ENCODE peak calls at places on chromosomes 7 and 10, in seven cellular contexts. K is GM23338, W is HCT116, N is GM12878, O is SK-N-SH, R is H1, Z is endothelial cell of umbilical vein. C is an unnamed sample.

GRCh38 chr10:125084191-125085186 is 75.9 kb downstream of the CTBP2 start:
- DNase-seq in K (peak; percentile 68), W (peak; percentile 85), N (no peak), O (peak; percentile 39), R (no peak), Z (peak; percentile 93), C (peak; percentile 12)

GRCh38 chr7:150665075-150665794 is 20.3 kb upstream of the GIMAP2 start:
- DNase-seq in K (no peak), W (no peak), N (no peak), O (no peak), R (no peak), Z (no peak), C (no peak)

GRCh38 chr10:88984525-88984924 is 6.1 kb upstream of the FAS start:
- DNase-seq in K (no peak), W (no peak), N (no peak), O (no peak), R (no peak), Z (no peak), C (no peak)

GRCh38 chr10:93488956-93489528 is 6.9 kb upstream of the MYOF start:
- DNase-seq in K (peak; percentile 35), W (no peak), N (no peak), O (no peak), R (no peak), Z (peak; percentile 59), C (no peak)

GRCh38 chr10:123621492-123621891 is 44.7 kb upstream of the GPR26 start:
- DNase-seq in K (no peak), W (no peak), N (no peak), O (no peak), R (no peak), Z (no peak), C (no peak)

GRCh38 chr7:22316914-22317313 is 40.0 kb downstream of the RAPGEF5 start:
- DNase-seq in K (no peak), W (no peak), N (no peak), O (no peak), R (no peak), Z (no peak), C (no peak)

GRCh38 chr10:80158598-80159127 is 26.1 kb downstream of the PLAC9 start:
- DNase-seq in K (no peak), W (peak; percentile 82), N (no peak), O (peak; percentile 62), R (no peak), Z (peak; percentile 96), C (no peak)

GRCh38 chr10:79308016-79308415 is 39.3 kb upstream of the PPIF start:
- DNase-seq in K (no peak), W (no peak), N (no peak), O (no peak), R (no peak), Z (no peak), C (no peak)

GRCh38 chr7:102044641-102044983 is 227.2 kb downstream of the CUX1 start:
- DNase-seq in K (no peak), W (no peak), N (no peak), O (peak; percentile 82), R (no peak), Z (no peak), C (no peak)

GRCh38 chr7:116258734-116259133 is 48.4 kb downstream of the TES start:
- DNase-seq in K (peak; percentile 71), W (peak; percentile 48), N (peak; percentile 23), O (peak; percentile 32), R (no peak), Z (peak; percentile 85), C (peak; percentile 22)

GRCh38 chr10:122181055-122181732 is 89.9 kb upstream of the BTBD16 start:
- DNase-seq in K (no peak), W (no peak), N (no peak), O (no peak), R (no peak), Z (peak; percentile 21), C (no peak)

GRCh38 chr7:2843711-2844152 is 376 bp downstream of the GNA12 start:
- DNase-seq in K (no peak), W (no peak), N (no peak), O (peak; percentile 74), R (no peak), Z (no peak), C (no peak)

GRCh38 chr7:25361388-25361787 is 133.1 kb upstream of the NPVF start:
- DNase-seq in K (no peak), W (no peak), N (no peak), O (no peak), R (no peak), Z (no peak), C (no peak)

GRCh38 chr10:17273403-17273802 is 45.4 kb downstream of the VIM start:
- DNase-seq in K (no peak), W (peak; percentile 22), N (no peak), O (no peak), R (no peak), Z (no peak), C (no peak)

GRCh38 chr10:17276756-17277424 is 48.8 kb downstream of the VIM start:
- DNase-seq in K (no peak), W (no peak), N (no peak), O (no peak), R (no peak), Z (no peak), C (no peak)

DNA sequence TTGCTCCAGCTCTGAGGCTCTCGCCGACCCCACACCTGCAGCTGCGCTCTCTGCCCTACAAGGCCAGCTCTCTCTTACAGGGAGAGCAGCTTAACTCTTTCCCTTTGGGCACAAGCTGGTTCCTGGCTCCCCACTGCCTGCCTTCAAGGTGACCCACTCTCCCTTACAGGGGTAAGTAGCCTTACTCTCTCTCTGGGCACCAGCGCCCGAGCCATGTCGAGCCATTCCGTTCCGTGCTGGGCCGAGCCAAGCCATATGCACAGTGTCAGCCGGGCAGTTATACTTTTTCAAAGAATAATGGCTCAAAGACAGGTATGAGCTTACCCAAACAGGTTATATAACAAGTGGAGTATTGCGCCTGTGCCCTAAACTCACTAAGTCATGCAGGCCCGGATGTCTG is 44.6 kb downstream of the VIM start:
- DNase-seq in K (no peak), W (no peak), N (no peak), O (no peak), R (no peak), Z (no peak), C (no peak)
- H2AFZ ChIP-seq in K (peak overlapping the region; percentile 88), W (peak overlapping the region; percentile 85), N (no peak overlapping the region), O (no peak overlapping the region), R (peak overlapping the region; percentile 40), Z (no peak overlapping the region), C (no peak overlapping the region)

GRCh38 chr7:144835166-144835611 is 664 bp downstream of the TPK1 start:
- DNase-seq in K (peak; percentile 59), W (no peak), N (peak; percentile 21), O (peak; percentile 65), R (no peak), Z (peak; percentile 81), C (peak; percentile 1)
- TF ChIP-seq POLR2AphosphoS5 in K (no peak), W (no peak), N (no peak), O (no peak), R (no peak), Z (no peak), C (no peak)

DNA sequence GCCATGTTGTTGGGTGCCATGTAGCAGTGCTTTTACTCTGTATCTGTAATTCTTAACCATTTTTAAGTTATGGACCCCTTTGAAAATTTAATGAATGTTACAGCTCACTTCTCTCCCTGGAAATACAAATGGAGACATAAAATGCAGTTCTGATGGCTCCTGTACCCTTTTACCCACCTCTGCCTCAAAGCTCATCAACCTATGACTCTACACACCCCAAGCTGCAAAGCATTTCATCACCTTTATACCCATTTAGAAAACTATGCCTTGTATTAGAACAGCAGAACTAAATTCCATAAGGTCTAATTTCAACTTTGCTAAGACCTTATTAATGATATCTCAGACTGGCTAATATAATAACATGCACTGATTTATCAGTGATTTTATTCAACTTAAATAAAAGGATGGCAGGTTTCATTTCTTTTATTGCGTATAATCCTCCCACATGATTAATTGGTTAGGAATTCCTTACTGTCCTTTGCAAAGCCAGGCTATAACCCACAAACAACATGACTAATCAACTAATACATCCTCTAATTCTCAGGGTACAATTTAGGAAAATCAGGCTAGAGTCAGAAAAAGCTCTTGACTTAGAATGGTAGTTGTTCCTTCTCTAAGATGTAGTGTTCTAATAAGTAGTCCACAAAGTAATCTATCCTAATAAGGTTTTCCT is 68.1 kb downstream of the CPEB3 start:
- DNase-seq in K (no peak), W (peak; percentile 64), N (no peak), O (no peak), R (no peak), Z (peak; percentile 34), C (no peak)
- H2AFZ ChIP-seq in K (no peak overlapping the region), W (no peak overlapping the region), N (no peak overlapping the region), O (no peak overlapping the region), R (no peak overlapping the region), Z (no peak overlapping the region), C (no peak overlapping the region)

DNA sequence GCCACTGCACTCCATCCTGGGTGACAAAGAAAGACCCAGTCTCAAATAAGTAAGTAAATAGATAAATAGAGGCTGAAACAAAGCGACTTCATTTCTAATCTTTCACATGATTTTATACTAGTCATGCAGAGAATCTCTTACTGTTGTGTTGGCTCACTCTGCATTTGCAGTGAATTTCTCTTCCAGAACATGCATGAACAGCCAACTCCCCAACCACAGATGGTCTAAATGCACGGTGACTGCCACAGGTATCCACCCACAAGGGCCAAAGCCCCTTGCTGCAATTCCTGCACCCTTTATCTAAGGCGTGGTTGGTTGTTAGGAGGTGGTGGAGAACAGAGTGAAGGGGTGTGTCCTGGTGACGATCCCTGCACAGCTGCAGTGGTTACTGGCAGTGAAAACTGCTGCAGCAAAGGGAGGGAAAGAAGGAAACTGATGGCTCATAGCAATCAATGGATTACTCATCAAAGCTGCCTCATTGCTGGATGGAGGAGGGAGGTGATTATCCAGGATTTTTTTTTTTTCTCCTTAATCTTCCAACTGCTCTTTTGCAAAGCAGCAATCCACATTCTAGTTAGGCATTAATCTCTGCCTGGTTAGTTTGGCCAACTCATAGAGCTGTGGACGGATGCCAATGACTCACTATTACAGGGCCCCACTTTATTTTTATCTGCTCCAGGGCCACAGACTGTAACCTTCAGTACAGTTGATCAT is 50.6 kb downstream of the PRTFDC1 start:
- DNase-seq in K (no peak), W (peak; percentile 92), N (peak; percentile 43), O (no peak), R (no peak), Z (peak; percentile 75), C (peak; percentile 54)
- TF ChIP-seq POLR2AphosphoS5 in K (no peak), W (peak; percentile 65), N (no peak), O (peak; percentile 78), R (no peak), Z (peak; percentile 36), C (no peak)